ENCODE peak calls at places on chromosomes 1 and 21, in four cellular contexts. V is KBM-7, D is endothelial cell, S is Daoy. G is an unnamed sample.

GRCh38 chr1:54681396-54681795 is 34.3 kb upstream of the TTC4 start:
- DNase-seq in V (peak), D (no peak), S (no peak), G (peak)

GRCh38 chr1:209597496-209597895 is 14.0 kb downstream of the CAMK1G start:
- DNase-seq in V (no peak), D (no peak), S (no peak), G (no peak)

GRCh38 chr1:226973898-226974543 is 33.9 kb downstream of the COQ8A start:
- DNase-seq in V (no peak), D (no peak), S (no peak), G (no peak)

GRCh38 chr1:243433737-243434370 is 178.0 kb downstream of the SDCCAG8 start:
- DNase-seq in V (no peak), D (no peak), S (peak), G (no peak)

GRCh38 chr1:213568929-213569815 is 418.6 kb upstream of the PROX1 start:
- DNase-seq in V (no peak), D (no peak), S (no peak), G (no peak)

GRCh38 chr21:45130324-45130774 is 56.0 kb downstream of the ADARB1 start:
- DNase-seq in V (no peak), D (no peak), S (peak), G (no peak)

GRCh38 chr1:15966081-15966955 is 9.6 kb downstream of the ZBTB17 start:
- DNase-seq in V (peak), D (no peak), S (peak), G (peak)

GRCh38 chr1:78541479-78541878 is 50.7 kb downstream of the PTGFR start:
- DNase-seq in V (no peak), D (no peak), S (no peak), G (no peak)

GRCh38 chr1:2859881-2860430 is 58.5 kb upstream of the TTC34 start:
- DNase-seq in V (no peak), D (no peak), S (no peak), G (no peak)

GRCh38 chr1:230781596-230781995 is 34.4 kb downstream of the CAPN9 start:
- DNase-seq in V (no peak), D (no peak), S (no peak), G (no peak)

GRCh38 chr1:1291611-1292441 is 11.6 kb downstream of the SCNN1D start:
- DNase-seq in V (peak), D (peak), S (peak), G (peak)

GRCh38 chr1:167627865-167628641 is 2.0 kb upstream of the RCSD1 start:
- DNase-seq in V (peak), D (no peak), S (peak), G (peak)

GRCh38 chr21:45818904-45819285 is 162.7 kb upstream of the COL6A1 start:
- DNase-seq in V (no peak), D (no peak), S (peak), G (no peak)

GRCh38 chr1:19219451-19219850 is 9.4 kb upstream of the UBR4 start:
- DNase-seq in V (no peak), D (no peak), S (no peak), G (no peak)

GRCh38 chr21:31630062-31630711 is 29.3 kb upstream of the SOD1 start:
- DNase-seq in V (no peak), D (no peak), S (peak), G (no peak)

G was measured in Karpas-422.